ENCODE peak calls at places on chromosomes 4 and X, in six cellular contexts. V, Z, S, A, L and O are unnamed samples.

GRCh38 chrX:42462917-42463316 is 315.0 kb downstream of the PPP1R2C start:
- DNase-seq in V (no peak), S (no peak), Z (no peak), A (no peak), L (no peak), O (no peak)

GRCh38 chrX:79325263-79325958 is 41.7 kb downstream of the ITM2A start:
- DNase-seq in A (no peak), L (no peak), Z (no peak), V (peak; percentile 1), S (peak; percentile 37), O (no peak)

GRCh38 chrX:153777261-153778090 is 3.4 kb upstream of the SRPK3 start:
- DNase-seq in L (peak; percentile 6), Z (no peak), A (no peak), V (no peak), S (peak; percentile 69), O (no peak)

GRCh38 chr4:83075696-83076095 is 38.8 kb downstream of the PLAC8 start:
- DNase-seq in L (no peak), A (peak; percentile 61), Z (peak; percentile 47), V (peak; percentile 12), S (no peak), O (no peak)

GRCh38 chr4:67723949-67724348 is 23.0 kb upstream of the UBA6 start:
- DNase-seq in Z (no peak), S (no peak), V (no peak), L (no peak), A (no peak), O (no peak)

GRCh38 chrX:64975989-64976672 is at the start of gene ZC4H2:
- DNase-seq in S (peak; percentile 90), V (peak; percentile 62), L (peak; percentile 71), A (peak; percentile 82), Z (peak; percentile 82), O (peak; percentile 79)

GRCh38 chr4:84583871-84584373 is 995 bp downstream of the CDS1 start:
- DNase-seq in A (peak; percentile 25), L (no peak), S (no peak), Z (no peak), V (peak; percentile 47), O (peak; percentile 20)

GRCh38 chr4:109332926-109333464 is 30.5 kb upstream of the COL25A1 start:
- DNase-seq in Z (peak; percentile 2), S (no peak), V (no peak), A (peak; percentile 12), L (no peak), O (no peak)

GRCh38 chr4:13093170-13093569 is 391.0 kb downstream of the RAB28 start:
- DNase-seq in S (no peak), L (no peak), V (no peak), Z (no peak), A (no peak), O (no peak)

GRCh38 chr4:152117054-152117453 is 356.2 kb upstream of the GATB start:
- DNase-seq in V (no peak), L (no peak), S (no peak), Z (no peak), A (no peak), O (no peak)

GRCh38 chrX:9682456-9682855 is 83.2 kb downstream of the GPR143 start:
- DNase-seq in S (no peak), V (peak; percentile 6), A (peak; percentile 72), L (no peak), Z (peak; percentile 50), O (no peak)

GRCh38 chr4:3477750-3478430 is 14.8 kb downstream of the DOK7 start:
- DNase-seq in S (no peak), V (no peak), Z (no peak), A (peak; percentile 24), L (no peak), O (no peak)

GRCh38 chr4:182699825-182700224 is 217.4 kb downstream of the DCTD start:
- DNase-seq in S (no peak), V (no peak), L (no peak), A (peak; percentile 23), Z (peak; percentile 30), O (no peak)

GRCh38 chr4:104989363-104989762 is 157.3 kb upstream of the TET2 start:
- DNase-seq in Z (peak; percentile 45), L (no peak), V (no peak), A (peak; percentile 4), S (no peak), O (no peak)

GRCh38 chr4:102878901-102879300 is 10.1 kb downstream of the CISD2 start:
- DNase-seq in S (no peak), L (no peak), A (peak; percentile 39), V (no peak), Z (no peak), O (no peak)

GRCh38 chr4:129839687-129840086 is 743.7 kb downstream of the C4orf33 start:
- DNase-seq in A (peak; percentile 13), S (no peak), Z (no peak), V (no peak), L (no peak), O (no peak)

GRCh38 chrX:111095974-111096870 is at the start of gene PAK3:
- DNase-seq in V (peak; percentile 8), L (no peak), S (peak; percentile 77), A (peak; percentile 22), Z (peak; percentile 60), O (peak; percentile 23)

GRCh38 chr4:13988347-13989265 is 361.1 kb upstream of the BOD1L1 start:
- DNase-seq in L (peak; percentile 28), S (no peak), Z (peak; percentile 97), V (peak; percentile 83), A (peak; percentile 99), O (peak; percentile 44)

GRCh38 chr4:133145758-133146157 is 3.3 kb upstream of the PCDH10 start:
- DNase-seq in S (no peak), L (no peak), V (no peak), Z (no peak), A (no peak), O (no peak)

GRCh38 chrX:123081766-123082165 is 102.3 kb upstream of the GRIA3 start:
- DNase-seq in S (no peak), V (no peak), Z (no peak), A (no peak), L (no peak), O (no peak)

GRCh38 chr4:179130122-179130714 is 1688.0 kb upstream of the AGA start:
- DNase-seq in S (no peak), Z (no peak), L (no peak), V (no peak), A (no peak), O (no peak)

GRCh38 chrX:15696516-15696915 is 31.9 kb upstream of the CLTRN start:
- DNase-seq in L (no peak), A (no peak), S (no peak), V (no peak), Z (no peak), O (no peak)

GRCh38 chr4:130141651-130142050 is 1045.7 kb downstream of the C4orf33 start:
- DNase-seq in Z (no peak), A (no peak), L (no peak), S (no peak), V (no peak), O (no peak)

GRCh38 chrX:153511784-153512500 is 5.5 kb upstream of the ATP2B3 start:
- DNase-seq in Z (no peak), A (no peak), S (no peak), V (no peak), L (no peak), O (no peak)

GRCh38 chrX:69258893-69259292 is 93.6 kb upstream of the PJA1 start:
- DNase-seq in V (no peak), L (no peak), S (no peak), A (no peak), Z (no peak), O (no peak)

GRCh38 chr4:149980125-149980682 is 98.0 kb upstream of the DCLK2 start:
- DNase-seq in S (no peak), V (no peak), A (no peak), L (no peak), Z (no peak), O (no peak)

GRCh38 chr4:55431710-55432336 is 36.1 kb downstream of the TMEM165 start:
- DNase-seq in L (no peak), S (no peak), V (no peak), Z (no peak), A (no peak), O (no peak)

GRCh38 chr4:168694669-168695068 is 197.8 kb downstream of the PALLD start:
- DNase-seq in A (peak; percentile 55), S (no peak), V (no peak), Z (peak; percentile 78), L (no peak), O (no peak)

GRCh38 chr4:95761441-95761840 is 78.5 kb upstream of the PDHA2 start:
- DNase-seq in A (peak; percentile 31), Z (peak; percentile 86), V (no peak), L (no peak), S (no peak), O (no peak)